ENCODE peak calls at places on chromosomes 3 and 15, in ten cellular contexts. O, L, P, V, M, B, W, A, Y and F are unnamed samples.

GRCh38 chr3:184805351-184806038 is 6.5 kb upstream of the VPS8 start:
- DNase-seq in W (no peak), A (no peak), V (no peak), Y (no peak), O (no peak), M (no peak), P (no peak), B (no peak), L (no peak), F (no peak)

GRCh38 chr15:75695634-75696302 is 16.9 kb downstream of the CSPG4 start:
- DNase-seq in L (no peak), B (no peak), O (no peak), P (no peak), A (no peak), V (no peak), Y (no peak), W (no peak), M (no peak), F (no peak)

GRCh38 chr3:25725810-25726209 is 57.4 kb downstream of the NGLY1 start:
- DNase-seq in M (no peak), W (no peak), A (no peak), Y (no peak), O (no peak), B (no peak), L (no peak), V (no peak), P (no peak), F (no peak)

GRCh38 chr3:153666911-153667310 is 454.3 kb upstream of the ARHGEF26 start:
- DNase-seq in V (no peak), P (no peak), B (no peak), W (no peak), O (no peak), M (no peak), A (peak), L (no peak), Y (no peak), F (no peak)

GRCh38 chr3:122458992-122459391 is 43.1 kb upstream of the WDR5B start:
- DNase-seq in O (no peak), Y (no peak), B (no peak), W (no peak), P (peak), L (no peak), A (peak), V (no peak), M (no peak), F (no peak)

GRCh38 chr3:105997800-105998526 is 129.2 kb upstream of the CBLB start:
- DNase-seq in L (peak), M (peak), A (no peak), W (no peak), Y (peak), O (peak), B (no peak), P (peak), V (no peak), F (peak)

GRCh38 chr3:127452321-127452821 is 138.2 kb downstream of the TPRA1 start:
- DNase-seq in M (no peak), A (no peak), P (no peak), B (no peak), W (peak), V (no peak), Y (no peak), O (no peak), L (no peak), F (no peak)

GRCh38 chr3:172595648-172596393 is 72.6 kb upstream of the TNFSF10 start:
- DNase-seq in L (peak), W (no peak), Y (no peak), B (no peak), P (no peak), O (peak), V (peak), M (no peak), A (peak), F (peak)

GRCh38 chr15:91017716-91018115 is 4.7 kb downstream of the VPS33B start:
- DNase-seq in A (no peak), M (no peak), B (no peak), V (no peak), W (no peak), L (no peak), O (no peak), Y (no peak), P (no peak), F (no peak)

GRCh38 chr15:101043011-101043410 is 123.9 kb downstream of the LRRK1 start:
- DNase-seq in M (no peak), L (no peak), P (no peak), W (peak), V (peak), O (no peak), Y (no peak), A (no peak), B (no peak), F (no peak)

GRCh38 chr3:58021072-58021959 is 13.1 kb downstream of the FLNB start:
- DNase-seq in Y (no peak), P (no peak), L (no peak), A (peak), B (no peak), V (no peak), W (peak), M (no peak), O (no peak), F (no peak)

GRCh38 chr3:128222771-128223386 is 69.6 kb downstream of the EEFSEC start:
- DNase-seq in V (no peak), L (no peak), M (no peak), W (no peak), Y (no peak), P (no peak), B (no peak), O (no peak), A (no peak), F (no peak)

GRCh38 chr15:82031871-82032270 is 13.9 kb downstream of the MEX3B start:
- DNase-seq in M (no peak), B (no peak), V (no peak), O (no peak), L (no peak), W (no peak), Y (no peak), P (no peak), A (no peak), F (no peak)

GRCh38 chr3:184335291-184335660 is 2.1 kb upstream of the FAM131A start:
- DNase-seq in V (no peak), P (no peak), B (no peak), A (no peak), W (no peak), L (no peak), Y (no peak), O (no peak), M (no peak), F (no peak)

GRCh38 chr3:56424885-56425284 is 43.4 kb downstream of the ERC2 start:
- DNase-seq in W (no peak), B (no peak), A (no peak), P (no peak), O (no peak), L (no peak), M (no peak), Y (no peak), V (no peak), F (no peak)